ENCODE peak calls at places on chromosomes 5 and 9, in four cellular contexts. G is GM12878, V is HCT116, I is K562. H is an unnamed sample.
A peak's percentile ranks its signal among the peaks of the same experiment; 100 is the strongest.

GRCh38 chr5:7755958-7756357 is 95.0 kb downstream of the CFAP90 start:
- DNase-seq in G (no peak), I (no peak), V (no peak), H (no peak)

GRCh38 chr9:78298046-78298511 is 1.2 kb downstream of the PSAT1 start:
- DNase-seq in G (no peak), I (peak; percentile 56), V (no peak), H (no peak)

GRCh38 chr9:2506310-2506709 is 115.3 kb upstream of the VLDLR start:
- DNase-seq in I (no peak), G (no peak), V (no peak), H (no peak)

GRCh38 chr9:14373726-14374125 is 59.8 kb upstream of the NFIB start:
- DNase-seq in I (no peak), G (no peak), V (no peak), H (no peak)

GRCh38 chr5:150540615-150541396 is 32.9 kb downstream of the NDST1 start:
- DNase-seq in I (no peak), G (no peak), V (no peak), H (no peak)

GRCh38 chr5:38420691-38421395 is 135.6 kb downstream of the LIFR start:
- DNase-seq in V (peak; percentile 60), I (peak; percentile 56), G (no peak), H (peak; percentile 72)

GRCh38 chr9:125889524-125890473 is 142.6 kb downstream of the PBX3 start:
- DNase-seq in V (no peak), G (no peak), I (no peak), H (no peak)

GRCh38 chr9:6566409-6567139 is 79.0 kb downstream of the GLDC start:
- DNase-seq in I (no peak), G (no peak), V (peak; percentile 95), H (peak; percentile 2)

GRCh38 chr9:127078988-127079387 is 43.4 kb downstream of the ANGPTL2 start:
- DNase-seq in V (no peak), I (no peak), G (no peak), H (no peak)

GRCh38 chr9:99824378-99825157 is 2.9 kb downstream of the NR4A3 start:
- DNase-seq in G (no peak), I (peak; percentile 46), V (no peak), H (no peak)

GRCh38 chr9:8696536-8696935 is 897.0 kb upstream of the DMAC1 start:
- DNase-seq in G (no peak), I (no peak), V (no peak), H (no peak)

GRCh38 chr9:37390759-37391158 is 31.7 kb upstream of the GRHPR start:
- DNase-seq in V (peak; percentile 26), G (peak; percentile 89), I (peak; percentile 59), H (peak; percentile 70)

GRCh38 chr9:121498150-121498486 is 1.5 kb downstream of the GGTA1 start:
- DNase-seq in V (peak; percentile 77), I (peak; percentile 66), G (peak; percentile 21), H (no peak)

GRCh38 chr5:5494489-5495402 is 72.3 kb downstream of the ICE1 start:
- DNase-seq in I (peak; percentile 98), G (peak; percentile 12), V (peak; percentile 55), H (peak; percentile 73)

GRCh38 chr5:136192526-136193395 is at the start of gene SMIM32:
- DNase-seq in I (peak; percentile 25), G (no peak), V (no peak), H (no peak)

GRCh38 chr5:73841641-73842040 is 215.6 kb downstream of the ARHGEF28 start:
- DNase-seq in G (no peak), V (no peak), I (no peak), H (no peak)

GRCh38 chr5:151678146-151678545 is 8.6 kb downstream of the SPARC start:
- DNase-seq in V (no peak), I (no peak), G (no peak), H (no peak)

GRCh38 chr9:3331801-3332200 is 194.0 kb downstream of the RFX3 start:
- DNase-seq in I (no peak), G (no peak), V (peak; percentile 18), H (no peak)

GRCh38 chr5:94972268-94972667 is 312.6 kb downstream of the MCTP1 start:
- DNase-seq in G (no peak), V (no peak), I (no peak), H (no peak)

GRCh38 chr5:169350016-169350415 is 49.1 kb upstream of the SLIT3 start:
- DNase-seq in V (no peak), G (no peak), I (no peak), H (no peak)

GRCh38 chr9:65400886-65401285 is 115.9 kb upstream of the FOXD4L5 start:
- DNase-seq in G (no peak), V (no peak), I (no peak), H (no peak)

GRCh38 chr9:100088202-100088601 is 10.6 kb downstream of the ERP44 start:
- DNase-seq in I (peak; percentile 32), V (no peak), G (no peak), H (no peak)

GRCh38 chr5:61228229-61228628 is 66.0 kb upstream of the SMIM15 start:
- DNase-seq in I (no peak), V (no peak), G (no peak), H (no peak)

GRCh38 chr9:133264235-133264764 is 10.7 kb downstream of the ABO start:
- DNase-seq in G (no peak), I (no peak), V (no peak), H (no peak)
- TF ChIP-seq POLR2AphosphoS5 in G (no peak), I (no peak), V (no peak), H (no peak)

GRCh38 chr9:16484178-16484577 is 386.3 kb downstream of the BNC2 start:
- DNase-seq in V (no peak), I (no peak), G (no peak), H (no peak)
- TF ChIP-seq EGR1 in V (no peak), I (no peak), G (no peak), H (no peak)

DNA sequence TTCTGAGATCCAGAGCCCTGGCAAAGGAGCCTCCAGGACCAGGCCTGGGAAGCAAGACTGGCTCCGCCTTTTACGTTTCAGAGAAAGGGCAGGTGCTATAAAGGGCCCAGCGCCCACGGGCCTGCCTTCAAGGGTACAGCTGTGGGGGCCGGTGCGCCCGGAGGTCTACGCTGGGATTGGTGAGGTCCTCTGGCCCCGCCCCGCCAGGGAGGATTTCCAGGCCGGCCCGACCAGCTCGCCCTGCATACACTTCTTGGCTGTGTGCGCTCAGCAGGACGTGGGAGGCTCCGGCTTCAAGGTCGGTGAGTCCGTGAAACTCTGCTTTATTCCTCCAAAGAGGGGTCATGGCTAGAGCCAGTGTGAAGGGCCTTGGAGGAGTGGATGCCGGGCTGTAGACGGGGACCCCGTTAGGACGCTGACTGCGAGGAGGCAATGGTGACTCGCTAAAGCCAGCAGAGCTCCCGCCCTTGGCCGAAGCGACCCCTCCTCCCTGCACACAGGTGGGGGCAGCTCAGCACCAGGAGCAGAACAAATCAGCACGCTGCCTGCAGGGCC is at the start of gene CKMT2:
- DNase-seq in G (no peak), I (no peak), V (no peak), H (peak; percentile 61)
- TF ChIP-seq POLR2AphosphoS5 in G (no peak), I (no peak), V (no peak), H (peak; percentile 77)

GRCh38 chr5:132687995-132688394 is 14.2 kb downstream of the IL4 start:
- DNase-seq in V (no peak), I (no peak), G (no peak), H (no peak)

GRCh38 chr5:132681983-132682382 is 8.2 kb downstream of the IL4 start:
- DNase-seq in I (no peak), V (no peak), G (no peak), H (no peak)

GRCh38 chr5:132684496-132684895 is 10.7 kb downstream of the IL4 start:
- DNase-seq in V (no peak), G (no peak), I (no peak), H (no peak)

GRCh38 chr5:132686193-132686592 is 12.4 kb downstream of the IL4 start:
- DNase-seq in V (no peak), G (no peak), I (no peak), H (no peak)

DNA sequence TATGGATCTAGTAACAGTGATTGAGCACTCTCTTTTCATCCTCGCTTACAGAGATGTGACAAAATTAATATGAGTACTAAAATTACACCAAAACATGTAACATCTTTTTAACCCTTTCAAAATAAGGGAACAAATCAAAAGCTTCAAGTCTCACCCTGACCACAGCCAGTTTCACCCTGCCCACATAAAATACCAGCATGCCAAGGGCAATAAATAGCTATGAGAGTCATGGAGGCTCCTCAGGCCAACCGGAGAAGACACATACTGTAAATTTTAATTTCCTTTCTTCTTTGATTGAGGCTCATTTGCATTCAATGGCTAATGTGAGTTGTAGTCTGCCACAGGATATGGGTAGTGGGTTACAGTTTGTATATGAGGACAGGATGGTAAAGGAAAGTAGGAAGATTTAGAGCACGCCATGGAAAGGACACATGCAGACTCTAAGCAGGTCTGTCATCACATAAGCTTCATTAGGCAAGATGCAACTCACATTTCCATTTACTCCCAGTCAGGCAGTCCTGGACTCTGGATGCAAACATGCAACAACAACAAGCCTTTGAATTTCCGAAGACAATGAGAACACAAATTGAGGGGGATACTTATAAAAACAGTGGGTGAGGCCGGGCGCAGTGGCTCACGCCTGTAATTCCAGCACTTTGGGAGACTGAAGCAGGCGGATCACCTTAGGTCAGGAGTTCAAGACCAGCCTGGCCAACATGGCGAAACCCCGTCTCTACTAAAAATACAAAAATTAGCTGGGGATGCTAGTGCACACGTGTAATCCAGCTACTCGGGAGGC is 11.3 kb downstream of the IL4 start:
- DNase-seq in G (no peak), V (no peak), I (no peak), H (no peak)
- TF ChIP-seq EGR1 in G (no peak), V (no peak), I (no peak), H (no peak)